ENCODE peak calls at places on chromosomes 13 and 19, in seven cellular contexts. B, G, W, P, L, T and C are unnamed samples.

GRCh38 chr19:4088975-4089374 is 22.3 kb upstream of the ZBTB7A start:
- DNase-seq in L (no peak), W (no peak), B (no peak), P (no peak), T (no peak), G (no peak), C (no peak)

GRCh38 chr13:113635048-113635420 is 23.0 kb downstream of the ATP4B start:
- DNase-seq in T (no peak), W (peak), L (peak), P (no peak), B (no peak), G (no peak), C (no peak)

GRCh38 chr13:98826156-98826555 is 73.7 kb upstream of the SLC15A1 start:
- DNase-seq in B (no peak), P (no peak), G (no peak), L (no peak), T (no peak), W (no peak), C (no peak)

GRCh38 chr13:29819157-29819556 is 31.3 kb downstream of the UBL3 start:
- DNase-seq in W (no peak), T (no peak), B (no peak), G (no peak), L (no peak), P (no peak), C (no peak)

GRCh38 chr13:24502567-24503375 is 9.8 kb downstream of the PARP4 start:
- DNase-seq in B (no peak), L (no peak), P (no peak), T (no peak), W (no peak), G (peak), C (no peak)

GRCh38 chr13:28286263-28286662 is 147.9 kb downstream of the PAN3 start:
- DNase-seq in G (no peak), L (no peak), T (no peak), W (no peak), B (no peak), P (no peak), C (no peak)

GRCh38 chr13:92994056-92994455 is 232.6 kb upstream of the GPC6 start:
- DNase-seq in G (no peak), B (no peak), P (no peak), L (no peak), T (no peak), W (no peak), C (no peak)

GRCh38 chr13:29524641-29525040 is 70.8 kb downstream of the SLC7A1 start:
- DNase-seq in G (no peak), P (no peak), T (no peak), W (peak), B (no peak), L (no peak), C (no peak)

GRCh38 chr13:33380487-33381079 is 95.0 kb upstream of the STARD13 start:
- DNase-seq in B (no peak), T (no peak), G (no peak), P (no peak), W (no peak), L (no peak), C (no peak)

GRCh38 chr19:3142292-3142670 is 6.4 kb downstream of the GNA15 start:
- DNase-seq in T (no peak), B (no peak), W (no peak), G (no peak), L (no peak), P (no peak), C (no peak)

GRCh38 chr19:1855828-1856255 is 7.5 kb downstream of the KLF16 start:
- DNase-seq in W (no peak), P (no peak), G (no peak), B (no peak), T (no peak), L (no peak), C (no peak)

GRCh38 chr13:55627221-55627620 is 1513.5 kb upstream of the PRR20A start:
- DNase-seq in L (no peak), W (no peak), B (no peak), P (no peak), G (no peak), T (no peak), C (no peak)

GRCh38 chr19:5113101-5113557 is 144.2 kb downstream of the KDM4B start:
- DNase-seq in B (no peak), W (no peak), L (no peak), G (no peak), T (no peak), P (no peak), C (no peak)

GRCh38 chr19:3898426-3898825 is 17.9 kb downstream of the ATCAY start:
- DNase-seq in T (no peak), G (no peak), B (no peak), L (no peak), W (no peak), P (no peak), C (no peak)

GRCh38 chr13:31887311-31887710 is 144.3 kb upstream of the FRY start:
- DNase-seq in W (no peak), P (no peak), L (no peak), G (no peak), T (no peak), B (no peak), C (no peak)

GRCh38 chr13:96294930-96295657 is 205.2 kb downstream of the HS6ST3 start:
- DNase-seq in G (no peak), T (no peak), B (no peak), W (no peak), P (no peak), L (no peak), C (no peak)

GRCh38 chr13:106349080-106349841 is 186.2 kb downstream of the EFNB2 start:
- DNase-seq in W (no peak), P (peak), T (peak), G (peak), B (peak), L (no peak), C (no peak)

GRCh38 chr13:51801631-51802099 is 2.3 kb downstream of the DHRS12 start:
- DNase-seq in B (peak), P (peak), T (no peak), L (no peak), W (peak), G (peak), C (no peak)

GRCh38 chr13:102729560-102730275 is 34.9 kb upstream of the METTL21C start:
- DNase-seq in T (no peak), G (no peak), L (no peak), P (no peak), B (no peak), W (no peak), C (no peak)

GRCh38 chr13:112056284-112056727 is 10.6 kb upstream of the SOX1 start:
- DNase-seq in G (no peak), T (peak), L (peak), P (no peak), W (no peak), B (no peak), C (no peak)

GRCh38 chr13:25608181-25608580 is 236.4 kb downstream of the ATP8A2 start:
- DNase-seq in B (no peak), L (no peak), W (no peak), P (no peak), T (no peak), G (no peak), C (no peak)

GRCh38 chr13:100837611-100838010 is 163.0 kb upstream of the TMTC4 start:
- DNase-seq in B (no peak), G (no peak), P (no peak), W (no peak), L (no peak), T (no peak), C (no peak)

GRCh38 chr13:96029002-96029401 is 24.2 kb downstream of the UGGT2 start:
- DNase-seq in P (no peak), W (no peak), T (no peak), L (no peak), B (no peak), G (no peak), C (no peak)

GRCh38 chr13:39411501-39411900 is 191.5 kb downstream of the LHFPL6 start:
- DNase-seq in B (no peak), T (no peak), L (no peak), P (no peak), W (no peak), G (no peak), C (no peak)

GRCh38 chr13:75326173-75327131 is 155.5 kb downstream of the TBC1D4 start:
- DNase-seq in B (no peak), G (no peak), T (no peak), W (peak), L (no peak), P (no peak), C (no peak)

GRCh38 chr13:110911880-110912279 is 3.0 kb downstream of the ANKRD10 start:
- DNase-seq in B (no peak), T (no peak), G (no peak), L (no peak), W (no peak), P (no peak), C (no peak)

GRCh38 chr13:112453207-112453829 is 77.2 kb downstream of the SPACA7 start:
- DNase-seq in P (peak), W (no peak), B (no peak), T (peak), L (no peak), G (peak), C (peak)

GRCh38 chr19:28727133-28727834 is 485.7 kb downstream of the UQCRFS1 start:
- DNase-seq in T (peak), W (no peak), B (peak), L (no peak), P (no peak), G (no peak), C (no peak)

GRCh38 chr13:110616103-110617101 is 1.1 kb downstream of the NAXD start:
- DNase-seq in L (no peak), B (peak), G (peak), P (no peak), W (peak), T (peak), C (no peak)

GRCh38 chr19:27775395-27775794 is 1437.6 kb downstream of the UQCRFS1 start:
- DNase-seq in L (no peak), T (no peak), P (no peak), B (no peak), G (no peak), W (no peak), C (peak)

GRCh38 chr19:3213159-3213558 is 11.3 kb upstream of the CELF5 start:
- DNase-seq in T (no peak), W (no peak), P (no peak), G (no peak), L (no peak), B (no peak), C (no peak)

GRCh38 chr19:49442354-49442753 is 1.0 kb upstream of the SLC17A7 start:
- DNase-seq in G (no peak), P (peak), W (no peak), T (no peak), B (peak), L (peak), C (no peak)

GRCh38 chr19:41699231-41699967 is 9.0 kb upstream of the CEACAM5 start:
- DNase-seq in T (no peak), P (peak), W (no peak), B (no peak), L (peak), G (peak), C (peak)

GRCh38 chr19:38229585-38230073 is 5.6 kb upstream of the DPF1 start:
- DNase-seq in G (peak), T (peak), B (peak), P (no peak), W (peak), L (no peak), C (no peak)

GRCh38 chr13:31742102-31742695 is 2.9 kb downstream of the RXFP2 start:
- DNase-seq in P (peak), T (peak), L (peak), B (peak), G (peak), W (peak), C (no peak)

GRCh38 chr19:19417618-19418270 is 12.3 kb downstream of the GATAD2A start:
- DNase-seq in P (no peak), L (no peak), B (no peak), T (no peak), G (no peak), W (no peak), C (no peak)

GRCh38 chr13:43116242-43116641 is 92.9 kb downstream of the DNAJC15 start:
- DNase-seq in L (no peak), W (no peak), G (no peak), P (no peak), T (no peak), B (no peak), C (no peak)

GRCh38 chr19:50414850-50415660 is 3.7 kb upstream of the SPIB start:
- DNase-seq in G (peak), L (no peak), T (peak), W (peak), B (peak), P (peak), C (no peak)

GRCh38 chr13:113149711-113150544 is 8.5 kb upstream of the PROZ start:
- DNase-seq in G (no peak), T (peak), B (no peak), W (no peak), P (peak), L (no peak), C (no peak)

GRCh38 chr19:1624458-1624857 is 19.2 kb upstream of the UQCR11 start:
- DNase-seq in T (peak), G (peak), W (peak), B (peak), P (no peak), L (no peak), C (no peak)

GRCh38 chr13:22193070-22193469 is 522.2 kb downstream of the FGF9 start:
- DNase-seq in L (no peak), B (no peak), P (no peak), T (no peak), W (no peak), G (no peak), C (peak)

GRCh38 chr13:22189176-22190048 is 518.5 kb downstream of the FGF9 start:
- DNase-seq in B (no peak), P (no peak), T (no peak), W (no peak), G (no peak), L (no peak), C (peak)

GRCh38 chr13:22187329-22187728 is 516.5 kb downstream of the FGF9 start:
- DNase-seq in B (no peak), P (no peak), G (no peak), L (no peak), T (no peak), W (no peak), C (peak)
- TF ChIP-seq CTCF in B (no peak), P (no peak), G (no peak), L (no peak), T (no peak), W (no peak), C (no peak)

GRCh38 chr13:27257233-27257568 is 5.8 kb downstream of the RPL21 start:
- DNase-seq in G (no peak), W (no peak), L (no peak), P (no peak), B (no peak), T (no peak), C (no peak)
- TF ChIP-seq POLR2A in G (no peak), W (no peak), L (no peak), P (no peak), B (no peak), T (no peak), C (no peak)

GRCh38 chr13:66154354-66154753 is 1075.8 kb downstream of the PCDH9 start:
- DNase-seq in L (no peak), B (no peak), T (no peak), P (no peak), G (no peak), W (no peak), C (no peak)
- TF ChIP-seq CTCF in L (no peak), B (no peak), T (no peak), P (no peak), G (no peak), W (no peak), C (no peak)

GRCh38 chr19:33080761-33081681 is at the start of gene GPATCH1:
- DNase-seq in L (peak), G (peak), W (peak), P (peak), B (peak), T (peak), C (peak)
- TF ChIP-seq POLR2A in L (no peak), G (no peak), W (peak), P (no peak), B (no peak), T (no peak), C (no peak)

GRCh38 chr19:51772977-51773376 is 12.0 kb downstream of the FPR2 start:
- DNase-seq in G (no peak), L (no peak), B (no peak), P (no peak), W (no peak), T (no peak), C (no peak)
- TF ChIP-seq CTCF in G (no peak), L (no peak), B (no peak), P (no peak), W (no peak), T (peak), C (no peak)

DNA sequence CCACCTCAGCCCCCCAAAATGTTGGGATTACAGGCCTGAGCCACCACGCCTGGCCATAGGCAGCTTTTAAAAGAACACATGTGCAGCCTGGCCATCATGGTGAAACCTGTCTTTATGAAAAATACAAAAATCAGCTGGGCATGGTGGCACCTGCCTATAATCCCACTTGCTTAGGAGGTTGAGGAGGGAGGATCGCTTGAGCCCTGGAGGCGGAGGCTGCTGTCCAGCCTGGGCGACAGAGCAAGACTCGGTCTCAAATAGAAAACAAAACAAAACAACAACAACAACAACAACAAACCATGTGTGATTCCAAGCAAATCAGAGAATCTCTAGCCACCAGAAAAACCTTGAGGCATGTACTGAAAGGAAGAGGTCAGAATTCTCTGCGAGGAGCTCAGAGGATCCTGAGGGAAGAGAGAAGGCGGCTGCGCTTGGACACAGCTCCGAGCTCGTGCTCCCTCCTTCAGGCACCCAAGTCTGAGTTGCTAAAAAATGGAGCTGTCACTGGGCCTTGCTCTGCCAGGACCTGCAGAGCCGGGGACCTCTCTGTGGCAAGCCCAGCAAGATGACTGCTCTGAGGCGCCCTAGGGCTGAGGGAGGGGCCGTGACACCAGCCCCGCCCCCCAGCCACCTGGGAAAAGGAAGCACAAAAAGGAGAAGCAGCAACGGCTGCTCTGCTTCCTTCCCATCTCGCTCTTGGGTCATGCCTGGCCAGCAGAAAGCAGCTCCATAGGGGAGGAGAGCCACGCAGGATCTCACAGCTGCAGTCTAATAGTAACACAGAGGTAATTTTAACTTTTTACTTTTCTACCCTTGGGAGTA is at the start of gene ARL11:
- DNase-seq in G (peak), T (peak), W (no peak), B (peak), P (peak), L (no peak), C (no peak)
- TF ChIP-seq POLR2A in G (no peak), T (no peak), W (no peak), B (no peak), P (no peak), L (no peak), C (no peak)

GRCh38 chr19:23887642-23888041 is 27.0 kb upstream of the ZNF726 start:
- DNase-seq in B (no peak), P (no peak), T (no peak), L (no peak), G (peak), W (no peak), C (no peak)
- TF ChIP-seq CTCF in B (no peak), P (no peak), T (no peak), L (no peak), G (no peak), W (no peak), C (no peak)

GRCh38 chr19:45421953-45422498 is 1.7 kb downstream of the ERCC1 start:
- DNase-seq in P (no peak), T (no peak), G (no peak), L (no peak), B (no peak), W (no peak), C (no peak)

GRCh38 chr19:45424191-45425058 is 708 bp upstream of the ERCC1 start:
- DNase-seq in W (peak), L (no peak), T (peak), B (peak), G (peak), P (peak), C (no peak)

GRCh38 chr19:45420871-45421270 is 2.8 kb downstream of the ERCC1 start:
- DNase-seq in P (no peak), T (no peak), L (no peak), G (no peak), B (no peak), W (no peak), C (no peak)

GRCh38 chr19:45423033-45423588 is 606 bp downstream of the ERCC1 start:
- DNase-seq in W (no peak), G (no peak), T (no peak), P (peak), L (no peak), B (no peak), C (no peak)

DNA sequence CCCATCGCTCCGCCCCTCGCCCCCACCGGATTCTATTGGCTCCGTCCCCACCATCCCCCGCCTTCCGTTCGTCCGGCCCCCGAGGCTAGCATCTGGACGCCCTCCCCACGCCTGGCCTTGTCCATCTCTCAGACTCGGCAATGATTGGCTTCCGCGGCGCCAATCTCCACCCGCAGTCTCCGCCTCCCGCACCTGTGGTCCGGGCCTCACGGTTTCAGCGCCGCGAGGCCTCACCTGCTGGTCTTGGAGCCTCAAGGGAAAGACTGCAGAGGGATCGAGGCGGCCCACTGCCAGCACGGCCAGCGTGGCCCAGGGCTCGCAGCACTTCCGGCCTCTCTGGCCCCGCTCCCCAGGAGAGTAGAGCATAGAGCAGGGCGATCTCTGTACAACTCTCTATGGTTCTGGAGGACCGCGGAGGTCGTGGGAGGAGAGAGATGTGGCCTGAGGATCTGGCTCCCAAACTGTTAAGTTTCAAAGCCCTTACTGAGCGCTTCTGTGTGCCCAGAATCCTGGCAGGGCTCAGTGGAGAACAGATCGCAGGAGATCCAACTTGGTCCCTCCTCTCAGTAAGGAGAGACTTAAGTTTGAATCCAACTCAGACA is at the start of gene ERCC1:
- DNase-seq in B (peak), W (peak), P (no peak), T (peak), L (peak), G (peak), C (peak)
- TF ChIP-seq POLR2A in B (peak), W (peak), P (no peak), T (peak), L (no peak), G (no peak), C (peak)